ENCODE peak calls at places on chromosomes 5 and 9, in ten cellular contexts. Z is right cardiac atrium; H is GM23338; X is nephron progenitor cell; O is SJCRH30; G is stimulated activated CD8-positive, alpha-beta memory T cell treated with anti-CD3 and anti-CD28 coated beads, Interleukin-15, amount 100 ng/mL, for 24 hours; I is vagina; Q is KBM-7; U is activated effector memory CD4-positive, alpha-beta T cell treated with Interleukin-2 at 50 U/mL for 16 hours; Y is aorta. M is an unnamed sample.

GRCh38 chr9:88733651-88734470 is 198.9 kb downstream of the NXNL2 start:
- DNase-seq in Z (peak), H (no peak), X (no peak), O (peak), G (no peak), I (no peak), Q (no peak), U (no peak), Y (peak), M (no peak)

GRCh38 chr9:135914921-135915320 is 7.6 kb upstream of the CAMSAP1 start:
- DNase-seq in Z (no peak), H (no peak), X (no peak), O (no peak), G (no peak), I (no peak), Q (no peak), U (no peak), Y (no peak), M (no peak)

GRCh38 chr5:78509884-78510769 is 138.4 kb downstream of the LHFPL2 start:
- DNase-seq in Z (peak), H (peak), X (peak), O (no peak), G (no peak), I (no peak), Q (peak), U (peak), Y (peak), M (no peak)

GRCh38 chr9:122302541-122302940 is 37.9 kb downstream of the MRRF start:
- DNase-seq in Z (no peak), H (no peak), X (no peak), O (peak), G (no peak), I (no peak), Q (no peak), U (no peak), Y (no peak), M (no peak)

GRCh38 chr5:15926586-15926985 is 253.0 kb downstream of the MARCHF11 start:
- DNase-seq in Z (no peak), H (no peak), X (no peak), O (peak), G (no peak), I (no peak), Q (no peak), U (no peak), Y (no peak), M (no peak)

GRCh38 chr5:126124706-126125345 is 298.4 kb upstream of the GRAMD2B start:
- DNase-seq in Z (no peak), H (peak), X (no peak), O (peak), G (no peak), I (no peak), Q (no peak), U (no peak), Y (no peak), M (no peak)

GRCh38 chr5:75089137-75089536 is 36.8 kb upstream of the GCNT4 start:
- DNase-seq in Z (no peak), H (no peak), X (no peak), O (peak), G (no peak), I (no peak), Q (no peak), U (no peak), Y (no peak), M (no peak)

GRCh38 chr9:136023401-136024225 is 62.4 kb upstream of the UBAC1 start:
- DNase-seq in Z (peak), H (no peak), X (peak), O (no peak), G (no peak), I (no peak), Q (no peak), U (no peak), Y (peak), M (no peak)

GRCh38 chr5:7394889-7395431 is 978 bp upstream of the ADCY2 start:
- DNase-seq in Z (no peak), H (peak), X (peak), O (no peak), G (no peak), I (no peak), Q (no peak), U (no peak), Y (peak), M (no peak)

GRCh38 chr5:68260455-68260854 is 44.9 kb downstream of the PIK3R1 start:
- DNase-seq in Z (no peak), H (no peak), X (no peak), O (no peak), G (no peak), I (no peak), Q (no peak), U (no peak), Y (no peak), M (no peak)

GRCh38 chr5:4182144-4182543 is 586.5 kb downstream of the IRX1 start:
- DNase-seq in Z (no peak), H (no peak), X (no peak), O (no peak), G (no peak), I (no peak), Q (no peak), U (no peak), Y (no peak), M (no peak)

GRCh38 chr5:1506242-1507015 is 17.3 kb downstream of the LPCAT1 start:
- DNase-seq in Z (peak), H (no peak), X (no peak), O (no peak), G (no peak), I (no peak), Q (no peak), U (no peak), Y (peak), M (no peak)

GRCh38 chr5:56550227-56550626 is 265.1 kb upstream of the MAP3K1 start:
- DNase-seq in Z (no peak), H (no peak), X (no peak), O (no peak), G (no peak), I (no peak), Q (no peak), U (no peak), Y (no peak), M (no peak)

GRCh38 chr5:158436271-158437065 is 577.5 kb upstream of the CLINT1 start:
- DNase-seq in Z (no peak), H (no peak), X (no peak), O (no peak), G (no peak), I (no peak), Q (no peak), U (no peak), Y (no peak), M (no peak)

GRCh38 chr9:71830929-71831328 is 62.6 kb upstream of the CEMIP2 start:
- DNase-seq in Z (no peak), H (no peak), X (no peak), O (peak), G (no peak), I (no peak), Q (no peak), U (no peak), Y (no peak), M (no peak)